ENCODE peak calls at places on chromosome 12, in ten cellular contexts. A is CD4-positive, alpha-beta T cell; M is NCI-H460; U is lower lobe of right lung; T is iris pigment epithelial cell; Y is GM23248; Z is Calu3; V is posterior cingulate gyrus; I is adrenal gland; C is fibroblast of the conjunctiva. P is an unnamed sample.

GRCh38 chr12:19671695-19672094 is 232.4 kb downstream of the AEBP2 start:
- DNase-seq in A (no peak), M (no peak), U (no peak), T (no peak), Y (no peak), Z (no peak), V (no peak), I (no peak), C (peak), P (no peak)

GRCh38 chr12:102891756-102892155 is 25.3 kb downstream of the PAH start:
- DNase-seq in A (no peak), M (no peak), U (no peak), T (no peak), Y (no peak), Z (no peak), V (no peak), I (no peak), C (no peak), P (no peak)

GRCh38 chr12:104603545-104603973 is 146.8 kb downstream of the CHST11 start:
- DNase-seq in A (no peak), M (no peak), U (no peak), T (peak), Y (peak), Z (no peak), V (no peak), I (no peak), C (no peak), P (no peak)

GRCh38 chr12:112294793-112295192 is 87.4 kb downstream of the HECTD4 start:
- DNase-seq in A (no peak), M (peak), U (no peak), T (peak), Y (peak), Z (peak), V (no peak), I (no peak), C (no peak), P (peak)

GRCh38 chr12:113208041-113208934 is 13.0 kb upstream of the TPCN1 start:
- DNase-seq in A (peak), M (no peak), U (no peak), T (no peak), Y (peak), Z (no peak), V (no peak), I (no peak), C (no peak), P (peak)

GRCh38 chr12:5220835-5221234 is 177.2 kb downstream of the KCNA5 start:
- DNase-seq in A (no peak), M (no peak), U (no peak), T (no peak), Y (no peak), Z (no peak), V (no peak), I (no peak), C (no peak), P (no peak)

GRCh38 chr12:34286934-34287333 is 264.6 kb downstream of the ALG10 start:
- DNase-seq in A (no peak), M (no peak), U (no peak), T (no peak), Y (no peak), Z (no peak), V (no peak), I (no peak), C (no peak), P (no peak)

GRCh38 chr12:84994436-84994835 is 41.6 kb downstream of the TSPAN19 start:
- DNase-seq in A (no peak), M (no peak), U (no peak), T (peak), Y (no peak), Z (no peak), V (no peak), I (no peak), C (peak), P (no peak)

GRCh38 chr12:25689996-25690501 is 137.0 kb upstream of the LMNTD1 start:
- DNase-seq in A (no peak), M (no peak), U (peak), T (no peak), Y (peak), Z (peak), V (peak), I (peak), C (peak), P (peak)

GRCh38 chr12:104718581-104718980 is 239.5 kb downstream of the SLC41A2 start:
- DNase-seq in A (no peak), M (no peak), U (no peak), T (peak), Y (peak), Z (no peak), V (no peak), I (no peak), C (no peak), P (no peak)

GRCh38 chr12:11573880-11574279 is 75.6 kb upstream of the ETV6 start:
- DNase-seq in A (no peak), M (no peak), U (no peak), T (no peak), Y (no peak), Z (no peak), V (no peak), I (no peak), C (no peak), P (no peak)

GRCh38 chr12:3578557-3578956 is 87.6 kb downstream of the PRMT8 start:
- DNase-seq in A (no peak), M (no peak), U (no peak), T (no peak), Y (no peak), Z (no peak), V (no peak), I (no peak), C (no peak), P (no peak)

GRCh38 chr12:124408822-124409517 is 114.1 kb downstream of the RFLNA start:
- DNase-seq in A (no peak), M (no peak), U (no peak), T (no peak), Y (no peak), Z (no peak), V (no peak), I (no peak), C (no peak), P (peak)

GRCh38 chr12:115871714-115872113 is 405.8 kb downstream of the MED13L start:
- DNase-seq in A (no peak), M (peak), U (no peak), T (peak), Y (peak), Z (peak), V (no peak), I (no peak), C (peak), P (peak)

GRCh38 chr12:45284096-45284901 is 68.4 kb downstream of the ANO6 start:
- DNase-seq in A (no peak), M (no peak), U (no peak), T (peak), Y (peak), Z (peak), V (no peak), I (no peak), C (no peak), P (peak)

GRCh38 chr12:55845785-55846496 is 3.2 kb upstream of the MMP19 start:
- DNase-seq in A (no peak), M (no peak), U (no peak), T (no peak), Y (peak), Z (no peak), V (no peak), I (no peak), C (no peak), P (no peak)

GRCh38 chr12:47366203-47366978 is 286.6 kb upstream of the AMIGO2 start:
- DNase-seq in A (no peak), M (no peak), U (no peak), T (no peak), Y (no peak), Z (no peak), V (no peak), I (no peak), C (no peak), P (no peak)

GRCh38 chr12:110733089-110733715 is 9.5 kb downstream of the PPP1CC start:
- DNase-seq in A (no peak), M (no peak), U (no peak), T (peak), Y (peak), Z (peak), V (no peak), I (peak), C (no peak), P (no peak)

GRCh38 chr12:2960432-2960956 is 1.3 kb downstream of the TEAD4 start:
- DNase-seq in A (no peak), M (no peak), U (no peak), T (peak), Y (peak), Z (peak), V (no peak), I (no peak), C (no peak), P (no peak)

GRCh38 chr12:54140958-54141388 is 47.8 kb downstream of the SMUG1 start:
- DNase-seq in A (no peak), M (no peak), U (no peak), T (no peak), Y (peak), Z (no peak), V (no peak), I (no peak), C (no peak), P (no peak)

GRCh38 chr12:2624543-2625266 is 170.1 kb upstream of the FKBP4 start:
- DNase-seq in A (no peak), M (peak), U (no peak), T (peak), Y (peak), Z (no peak), V (no peak), I (no peak), C (no peak), P (no peak)

GRCh38 chr12:103858953-103859601 is 18.0 kb upstream of the NT5DC3 start:
- DNase-seq in A (no peak), M (peak), U (no peak), T (peak), Y (peak), Z (peak), V (no peak), I (peak), C (peak), P (peak)

GRCh38 chr12:106147956-106148355 is 9.2 kb upstream of the NUAK1 start:
- DNase-seq in A (no peak), M (no peak), U (no peak), T (no peak), Y (no peak), Z (no peak), V (peak), I (peak), C (no peak), P (no peak)

GRCh38 chr12:65876898-65877721 is 52.8 kb downstream of the HMGA2 start:
- DNase-seq in A (no peak), M (no peak), U (no peak), T (peak), Y (no peak), Z (peak), V (no peak), I (no peak), C (peak), P (no peak)

GRCh38 chr12:111180830-111181726 is 187.8 kb downstream of the PHETA1 start:
- DNase-seq in A (no peak), M (no peak), U (peak), T (peak), Y (peak), Z (no peak), V (peak), I (peak), C (peak), P (no peak)

GRCh38 chr12:6375269-6376078 is at the start of gene SCNN1A:
- DNase-seq in A (no peak), M (no peak), U (peak), T (no peak), Y (no peak), Z (peak), V (no peak), I (no peak), C (no peak), P (peak)

GRCh38 chr12:132429932-132430643 is 59.9 kb upstream of the FBRSL1 start:
- DNase-seq in A (peak), M (peak), U (peak), T (peak), Y (peak), Z (peak), V (no peak), I (no peak), C (no peak), P (peak)

GRCh38 chr12:104734541-104735075 is 223.5 kb downstream of the SLC41A2 start:
- DNase-seq in A (no peak), M (no peak), U (no peak), T (no peak), Y (no peak), Z (no peak), V (no peak), I (no peak), C (no peak), P (no peak)

P was measured in small intestine.